ENCODE peak calls at places on chromosomes 2 and 18, in four cellular contexts. K is fibroblast of mammary gland, X is B cell, C is glutamatergic neuron. J is an unnamed sample.

GRCh38 chr2:55225481-55226020 is 6.5 kb downstream of the CLHC1 start:
- DNase-seq in X (no peak), C (peak), K (no peak), J (no peak)

GRCh38 chr2:40173276-40173675 is 278.6 kb downstream of the SLC8A1 start:
- DNase-seq in K (no peak), X (no peak), C (no peak), J (no peak)

GRCh38 chr18:3794537-3795348 is 344.8 kb downstream of the TGIF1 start:
- DNase-seq in X (no peak), C (no peak), K (peak), J (no peak)

GRCh38 chr18:45617284-45617683 is 2.0 kb downstream of the SLC14A2 start:
- DNase-seq in X (no peak), C (no peak), K (peak), J (no peak)

GRCh38 chr2:233857511-233858118 is 3.3 kb upstream of the HJURP start:
- DNase-seq in X (peak), K (peak), C (peak), J (no peak)

GRCh38 chr2:39128919-39129391 is 8.1 kb upstream of the SOS1 start:
- DNase-seq in K (peak), X (peak), C (no peak), J (no peak)

GRCh38 chr2:26504002-26504401 is 26.1 kb upstream of the OTOF start:
- DNase-seq in K (no peak), C (no peak), X (no peak), J (no peak)

GRCh38 chr18:79879566-79879965 is 71.9 kb downstream of the SLC66A2 start:
- DNase-seq in K (no peak), X (no peak), C (no peak), J (no peak)

GRCh38 chr18:24940416-24940815 is 411.6 kb downstream of the ZNF521 start:
- DNase-seq in X (no peak), C (no peak), K (no peak), J (no peak)

GRCh38 chr2:106195996-106196395 is 1.9 kb upstream of the UXS1 start:
- DNase-seq in C (no peak), K (no peak), X (no peak), J (no peak)

GRCh38 chr2:109554758-109555157 is 59.0 kb downstream of the SEPTIN10 start:
- DNase-seq in X (no peak), K (no peak), C (no peak), J (no peak)

GRCh38 chr2:203432811-203433210 is 102.3 kb downstream of the RAPH1 start:
- DNase-seq in K (no peak), X (no peak), C (no peak), J (no peak)

GRCh38 chr18:54254265-54254758 is 15.0 kb upstream of the POLI start:
- DNase-seq in C (no peak), X (no peak), K (peak), J (no peak)

GRCh38 chr2:12732663-12733062 is 15.9 kb downstream of the TRIB2 start:
- DNase-seq in K (no peak), X (no peak), C (no peak), J (no peak)

GRCh38 chr18:39205565-39205964 is 1640.0 kb upstream of the CELF4 start:
- DNase-seq in X (no peak), K (peak), C (no peak), J (no peak)

GRCh38 chr2:236661064-236661761 is 91.6 kb downstream of the ACKR3 start:
- DNase-seq in C (no peak), K (peak), X (no peak), J (no peak)

GRCh38 chr18:70322928-70323327 is 34.1 kb downstream of the SOCS6 start:
- DNase-seq in C (no peak), K (peak), X (no peak), J (no peak)

DNA sequence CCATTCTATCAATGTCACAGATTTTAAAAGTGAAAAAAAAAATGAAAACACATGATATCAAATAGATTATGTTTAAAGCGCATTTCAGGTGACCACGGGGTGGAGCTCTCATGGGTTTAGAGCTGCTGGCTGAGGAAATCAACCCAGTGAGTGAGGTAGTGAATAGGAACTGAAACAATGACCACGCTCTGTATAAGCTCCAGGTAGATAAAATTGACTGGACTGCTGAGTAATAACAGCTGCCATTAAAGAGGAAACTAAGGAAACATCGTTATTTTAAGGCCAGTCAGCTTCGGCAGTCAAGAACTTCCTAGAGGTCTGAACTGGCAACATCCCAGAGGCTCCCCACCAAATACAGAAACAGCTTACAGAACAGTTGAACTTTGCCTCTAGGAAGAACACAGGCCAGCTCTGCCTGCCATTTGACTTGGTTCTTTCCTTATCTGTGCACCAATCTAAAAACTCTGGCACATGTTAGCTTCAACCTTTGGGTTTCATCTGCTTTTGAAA is 185.9 kb downstream of the PDE1A start:
- DNase-seq in K (peak), X (peak), C (peak), J (no peak)
- TF ChIP-seq CTCF in K (peak), X (no peak), C (peak), J (no peak)

DNA sequence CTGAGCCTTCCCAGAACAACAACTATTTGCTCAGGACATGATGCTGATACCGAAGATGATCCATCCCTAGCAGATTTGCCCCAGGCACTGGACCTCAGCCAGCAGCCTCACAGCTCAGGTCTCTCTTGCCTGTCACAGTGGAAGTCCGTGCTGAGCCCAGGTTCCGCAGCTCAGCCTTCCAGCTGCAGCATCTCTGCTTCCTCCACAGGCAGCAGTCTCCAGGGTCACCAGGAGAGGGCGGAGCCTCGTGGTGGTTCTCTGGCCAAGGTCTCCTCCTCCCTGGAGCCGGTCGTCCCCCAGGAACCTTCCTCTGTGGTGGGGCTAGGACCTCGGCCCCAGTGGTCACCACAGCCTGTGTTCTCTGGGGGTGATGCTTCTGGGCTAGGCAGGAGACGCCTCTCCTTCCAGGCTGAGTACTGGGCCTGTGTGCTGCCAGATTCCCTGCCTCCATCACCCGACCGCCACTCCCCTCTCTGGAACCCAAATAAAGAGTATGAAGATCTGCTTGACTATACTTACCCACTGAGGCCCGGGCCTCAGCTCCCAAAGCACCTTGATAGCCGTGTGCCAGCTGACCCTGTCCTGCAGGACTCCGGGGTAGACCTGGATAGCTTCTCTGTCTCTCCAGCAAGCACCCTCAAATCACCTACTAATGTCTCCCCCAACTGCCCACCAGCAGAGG is 15.4 kb downstream of the CEP68 start:
- DNase-seq in C (peak), X (no peak), K (no peak), J (peak)
- TF ChIP-seq CTCF in C (no peak), X (no peak), K (peak), J (no peak)

GRCh38 chr2:10449838-10450691 is 1.9 kb upstream of the ODC1 start:
- DNase-seq in C (no peak), X (no peak), K (no peak), J (no peak)

GRCh38 chr2:10449481-10449831 is 1.3 kb upstream of the ODC1 start:
- DNase-seq in K (no peak), C (no peak), X (no peak), J (no peak)

GRCh38 chr2:10448208-10448645 is at the start of gene ODC1:
- DNase-seq in C (peak), K (peak), X (peak), J (peak)

GRCh38 chr2:10447300-10448207 is 573 bp downstream of the ODC1 start:
- DNase-seq in K (peak), X (peak), C (peak), J (no peak)

DNA sequence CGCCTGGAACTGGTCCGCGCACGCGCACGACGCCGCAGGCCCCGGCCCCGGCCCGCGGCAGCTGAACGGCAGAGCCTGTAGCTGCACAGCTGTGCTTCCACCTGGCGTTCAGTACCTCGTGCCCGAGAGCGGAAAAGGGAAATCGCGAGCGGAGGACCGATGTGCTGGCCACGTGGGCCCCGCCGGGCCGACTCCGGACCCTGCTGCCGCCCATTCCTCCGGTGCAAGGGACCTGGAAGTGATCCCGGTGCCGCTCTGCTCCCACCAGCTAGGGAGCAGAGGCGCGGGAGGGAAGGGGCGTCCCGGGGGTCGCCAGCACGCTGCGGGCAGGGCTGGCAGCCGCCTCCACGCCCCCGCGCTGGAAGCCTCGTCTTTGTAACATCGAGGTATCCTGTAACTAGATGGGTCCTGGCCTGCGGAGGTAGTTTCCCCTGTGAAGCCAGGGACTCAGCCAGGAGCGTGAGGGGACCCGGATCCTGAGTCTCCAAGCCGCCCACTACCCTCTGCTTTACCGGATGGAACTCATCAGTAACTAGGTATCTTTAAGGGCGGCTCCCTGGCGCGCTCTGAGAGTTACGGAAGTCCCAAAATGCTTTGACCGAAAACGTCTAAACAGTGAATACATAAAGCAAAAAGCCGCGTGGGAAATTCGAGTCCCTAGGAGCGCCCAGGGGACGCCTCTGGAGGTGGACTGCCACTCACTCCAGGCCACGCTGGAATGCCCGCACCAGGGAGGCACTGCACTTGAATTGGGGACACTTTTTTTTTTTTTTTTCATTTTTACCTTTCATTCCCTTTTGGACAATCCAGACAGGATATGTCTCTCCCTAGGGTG is 736 bp upstream of the ODC1 start:
- DNase-seq in K (peak), X (peak), C (peak), J (peak)
- TF ChIP-seq CTCF in K (no peak), X (no peak), C (no peak), J (no peak)

GRCh38 chr2:57701391-57701791 is 345.2 kb upstream of the VRK2 start:
- DNase-seq in X (no peak), C (no peak), K (no peak), J (no peak)
- TF ChIP-seq CTCF in X (no peak), C (no peak), K (no peak), J (no peak)

GRCh38 chr2:121359170-121359569 is 74.2 kb upstream of the TFCP2L1 start:
- DNase-seq in X (no peak), K (no peak), C (no peak), J (no peak)

GRCh38 chr2:121358291-121358690 is 73.3 kb upstream of the TFCP2L1 start:
- DNase-seq in C (no peak), X (no peak), K (no peak), J (no peak)

GRCh38 chr2:121355488-121355887 is 70.5 kb upstream of the TFCP2L1 start:
- DNase-seq in C (no peak), X (no peak), K (no peak), J (no peak)

GRCh38 chr2:121359937-121360565 is 75.0 kb upstream of the TFCP2L1 start:
- DNase-seq in K (no peak), X (no peak), C (no peak), J (no peak)

DNA sequence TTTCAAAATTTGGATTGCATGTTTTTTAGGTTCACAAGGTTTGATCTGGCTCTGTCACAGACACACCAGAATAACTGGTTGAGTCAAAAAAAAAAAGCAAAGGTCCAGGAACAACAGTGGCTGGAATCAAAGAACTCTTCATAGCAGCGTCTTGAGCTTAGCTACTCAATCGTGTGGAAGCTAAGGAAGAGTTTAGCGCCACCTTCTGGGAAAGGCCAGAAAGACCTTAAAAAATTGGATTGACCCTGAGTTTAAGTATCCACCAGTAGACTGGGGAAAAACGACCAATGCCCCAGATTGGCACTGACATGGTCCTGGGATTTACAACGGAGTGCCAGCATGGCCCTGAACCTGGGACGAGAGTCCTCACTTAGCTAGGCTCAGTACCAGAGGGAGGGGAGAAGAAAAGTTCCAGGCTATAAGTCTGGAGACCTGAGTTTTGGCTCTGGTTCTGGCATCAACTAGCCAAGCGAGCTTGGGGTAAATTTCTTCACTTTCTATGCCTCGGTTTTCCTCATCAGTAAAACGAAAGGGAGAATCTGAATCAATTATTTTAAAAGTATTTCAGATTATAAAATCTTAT is 71.1 kb upstream of the TFCP2L1 start:
- DNase-seq in C (peak), X (peak), K (peak), J (no peak)
- TF ChIP-seq CTCF in C (peak), X (peak), K (peak), J (peak)

GRCh38 chr2:131145040-131145439 is 39.9 kb downstream of the PLEKHB2 start:
- DNase-seq in X (peak), C (no peak), K (no peak), J (no peak)

GRCh38 chr2:131151398-131151797 is 46.3 kb downstream of the PLEKHB2 start:
- DNase-seq in K (no peak), C (no peak), X (no peak), J (no peak)

GRCh38 chr2:131146749-131147148 is 41.6 kb downstream of the PLEKHB2 start:
- DNase-seq in X (no peak), C (no peak), K (no peak), J (no peak)

GRCh38 chr2:131146255-131146654 is 41.1 kb downstream of the PLEKHB2 start:
- DNase-seq in X (no peak), K (no peak), C (no peak), J (no peak)

GRCh38 chr2:131148426-131148825 is 43.3 kb downstream of the PLEKHB2 start:
- DNase-seq in X (no peak), C (no peak), K (no peak), J (no peak)
- TF ChIP-seq CTCF in X (no peak), C (no peak), K (no peak), J (no peak)

DNA sequence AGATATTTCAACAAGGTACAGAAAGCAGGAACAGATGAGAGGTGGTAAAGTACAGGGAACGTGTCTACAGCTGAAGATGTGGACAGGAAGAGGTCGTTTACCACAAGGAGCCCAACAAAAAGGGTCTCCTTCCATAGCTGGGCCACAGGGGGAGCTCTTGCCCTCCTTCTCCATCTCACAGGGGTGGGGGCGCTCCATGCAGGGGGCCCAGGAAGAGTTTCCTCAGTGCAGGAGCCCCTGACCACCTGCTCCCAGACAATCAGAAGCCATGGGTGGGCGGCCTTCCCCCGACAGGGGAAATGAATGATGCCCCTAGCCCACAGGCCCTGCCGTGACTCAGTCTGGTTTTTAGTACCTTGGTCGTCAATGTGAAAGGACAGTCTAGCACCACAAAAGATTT is 163.6 kb upstream of the ZNF516 start:
- DNase-seq in X (no peak), C (peak), K (no peak), J (no peak)
- TF ChIP-seq CTCF in X (no peak), C (peak), K (peak), J (peak)

DNA sequence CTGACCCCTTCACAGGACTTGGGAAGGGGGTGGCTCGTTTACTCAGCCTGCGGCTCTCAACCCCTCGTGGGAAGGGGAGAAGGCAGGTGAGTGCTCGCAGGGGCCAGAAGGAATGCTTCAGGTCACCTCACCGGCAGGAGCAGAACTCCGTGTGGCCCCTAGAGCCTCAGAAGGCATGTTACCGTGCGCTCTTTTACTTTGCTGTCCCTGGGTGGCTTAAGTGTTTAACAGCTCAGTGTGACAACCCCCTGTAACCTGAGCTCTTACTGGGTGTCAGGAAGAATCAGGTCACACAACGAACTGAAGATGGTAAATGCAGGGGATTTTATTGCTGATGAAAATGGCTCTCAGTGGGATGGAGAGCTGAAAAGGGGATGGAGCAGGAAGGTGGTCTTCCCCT is 1235.4 kb downstream of the LRP1B start:
- DNase-seq in X (no peak), C (no peak), K (no peak), J (no peak)
- TF ChIP-seq CTCF in X (no peak), C (no peak), K (no peak), J (no peak)